ENCODE peak calls at places on chromosomes 5 and 9, in seven cellular contexts. A is activated CD8-positive, alpha-beta memory T cell treated with anti-CD3 and anti-CD28 coated beads for 4 hours; J is NCI-H1436; P is chondrocyte; C is HuH-7; Z is GM12865; M is lung. K is an unnamed sample.

GRCh38 chr5:12659675-12660074 is 755.4 kb upstream of the CTNND2 start:
- DNase-seq in P (no peak), Z (no peak), C (no peak), J (no peak), A (no peak), M (no peak), K (no peak)

GRCh38 chr5:61866930-61867329 is 439.1 kb upstream of the KIF2A start:
- DNase-seq in J (no peak), P (no peak), C (no peak), Z (peak), A (no peak), M (no peak), K (no peak)

GRCh38 chr9:81538929-81539716 is 150.2 kb downstream of the TLE1 start:
- DNase-seq in P (no peak), M (no peak), A (no peak), J (no peak), C (no peak), Z (no peak), K (no peak)

GRCh38 chr5:33588654-33589372 is 148.0 kb downstream of the TARS1 start:
- DNase-seq in P (no peak), C (peak), J (no peak), A (no peak), M (no peak), Z (peak), K (peak)

GRCh38 chr5:91272858-91273257 is 110.3 kb downstream of the ARRDC3 start:
- DNase-seq in J (no peak), C (peak), P (no peak), Z (peak), M (no peak), A (no peak), K (no peak)

GRCh38 chr9:130497139-130497538 is 52.4 kb downstream of the ASS1 start:
- DNase-seq in M (no peak), J (no peak), P (no peak), Z (no peak), A (no peak), C (no peak), K (no peak)

GRCh38 chr9:18632624-18633407 is 158.9 kb downstream of the ADAMTSL1 start:
- DNase-seq in M (no peak), J (no peak), C (no peak), Z (no peak), P (no peak), A (no peak), K (no peak)

GRCh38 chr5:38641003-38641402 is 84.6 kb upstream of the LIFR start:
- DNase-seq in J (no peak), M (no peak), P (no peak), C (no peak), A (no peak), Z (no peak), K (no peak)

GRCh38 chr5:115151208-115151805 is 18.4 kb downstream of the TRIM36 start:
- DNase-seq in P (no peak), J (no peak), M (no peak), C (no peak), Z (no peak), A (no peak), K (no peak)

GRCh38 chr5:132498686-132499271 is 8.2 kb upstream of the IRF1 start:
- DNase-seq in P (no peak), C (no peak), Z (no peak), M (no peak), J (no peak), A (no peak), K (peak)

GRCh38 chr9:135329571-135330306 is 149.8 kb upstream of the PPP1R26 start:
- DNase-seq in C (no peak), J (peak), M (no peak), Z (no peak), A (no peak), P (peak), K (no peak)

GRCh38 chr5:180122875-180123274 is 51.3 kb upstream of the RNF130 start:
- DNase-seq in A (no peak), J (no peak), P (no peak), M (no peak), C (no peak), Z (no peak), K (no peak)

GRCh38 chr5:68171101-68171558 is 44.4 kb upstream of the PIK3R1 start:
- DNase-seq in Z (no peak), M (peak), C (no peak), J (no peak), P (no peak), A (no peak), K (no peak)

GRCh38 chr5:159047081-159047480 is 52.6 kb downstream of the EBF1 start:
- DNase-seq in C (no peak), P (no peak), A (no peak), M (no peak), Z (no peak), J (no peak), K (no peak)

GRCh38 chr5:113029614-113030013 is 53.0 kb downstream of the DCP2 start:
- DNase-seq in J (no peak), M (no peak), Z (no peak), C (no peak), A (no peak), P (no peak), K (no peak)

GRCh38 chr9:129027685-129028191 is 393 bp downstream of the SH3GLB2 start:
- DNase-seq in M (no peak), Z (peak), A (no peak), P (no peak), J (peak), C (peak), K (peak)

GRCh38 chr9:2676466-2676865 is 40.8 kb upstream of the KCNV2 start:
- DNase-seq in C (no peak), Z (no peak), A (no peak), P (no peak), J (no peak), M (no peak), K (no peak)

GRCh38 chr5:160251406-160252155 is 22.3 kb downstream of the FABP6 start:
- DNase-seq in Z (no peak), J (no peak), P (peak), M (no peak), A (no peak), C (no peak), K (no peak)

GRCh38 chr5:25568989-25569625 is 924.3 kb upstream of the CDH10 start:
- DNase-seq in M (no peak), A (no peak), Z (no peak), J (no peak), P (no peak), C (no peak), K (peak)

K was measured in NAMALWA.